ENCODE peak calls at places on chromosomes 4 and X, in five cellular contexts. V is NCI-H187; F is globus pallidus; Y is RKO; U is activated naive CD8-positive, alpha-beta T cell treated with anti-CD3 and anti-CD28 coated beads, Interleukin-2, amount 50 U/mL, for 16 hours. Q is an unnamed sample.

GRCh38 chr4:46444318-46444717 is 54.4 kb upstream of the GABRA2 start:
- DNase-seq in Y (peak), V (no peak), U (no peak), F (no peak), Q (no peak)

GRCh38 chrX:71253253-71254091 is 468 bp downstream of the ZMYM3 start:
- DNase-seq in F (peak), U (no peak), Y (peak), V (no peak), Q (peak)

GRCh38 chrX:72029473-72030411 is 102.0 kb downstream of the RTL5 start:
- DNase-seq in Y (peak), V (no peak), F (no peak), U (no peak), Q (peak)

GRCh38 chr4:125739760-125740159 is 425.0 kb downstream of the FAT4 start:
- DNase-seq in V (no peak), Y (no peak), U (no peak), F (no peak), Q (no peak)

GRCh38 chrX:48487362-48487785 is 11.4 kb downstream of the FTSJ1 start:
- DNase-seq in Y (no peak), U (no peak), V (no peak), F (no peak), Q (no peak)

GRCh38 chr4:124867551-124867950 is 155.0 kb upstream of the ANKRD50 start:
- DNase-seq in U (no peak), V (no peak), Y (no peak), F (no peak), Q (no peak)

GRCh38 chrX:2829469-2830246 is 928 bp downstream of the GYG2 start:
- DNase-seq in F (no peak), U (no peak), V (no peak), Y (no peak), Q (no peak)

GRCh38 chr4:109750652-109751244 is 20.9 kb upstream of the PLA2G12A start:
- DNase-seq in Y (no peak), U (no peak), F (no peak), V (no peak), Q (no peak)

GRCh38 chr4:1872918-1873269 is 1.7 kb downstream of the NSD2 start:
- DNase-seq in U (no peak), Y (peak), F (no peak), V (no peak), Q (no peak)

GRCh38 chr4:1200425-1201035 is 28.1 kb upstream of the SPON2 start:
- DNase-seq in Y (peak), F (no peak), V (no peak), U (no peak), Q (no peak)

GRCh38 chr4:114019276-114019971 is 40.0 kb upstream of the ARSJ start:
- DNase-seq in Y (no peak), F (no peak), V (no peak), U (no peak), Q (no peak)

GRCh38 chr4:55736605-55737183 is 82.9 kb upstream of the EXOC1L start:
- DNase-seq in F (no peak), Y (peak), V (no peak), U (no peak), Q (no peak)

GRCh38 chr4:55947912-55948725 is 626 bp upstream of the CEP135 start:
- DNase-seq in V (no peak), U (no peak), F (peak), Y (peak), Q (peak)

GRCh38 chrX:103417370-103417769 is 41.0 kb downstream of the BEX3 start:
- DNase-seq in Y (no peak), V (no peak), F (no peak), U (no peak), Q (no peak)

GRCh38 chr4:137707626-137708025 is 175.3 kb upstream of the PCDH18 start:
- DNase-seq in F (no peak), Y (no peak), U (no peak), V (no peak), Q (no peak)

GRCh38 chr4:118969359-118969758 is 80.7 kb downstream of the SYNPO2 start:
- DNase-seq in F (peak), V (no peak), U (no peak), Y (peak), Q (peak)

GRCh38 chr4:1492636-1493539 is 86.6 kb upstream of the NKX1-1 start:
- DNase-seq in U (no peak), F (no peak), Y (no peak), V (no peak), Q (no peak)

GRCh38 chr4:140943887-140944515 is 187.8 kb upstream of the TBC1D9 start:
- DNase-seq in Y (no peak), V (no peak), U (no peak), F (no peak), Q (no peak)

GRCh38 chr4:168677063-168677462 is 180.2 kb downstream of the PALLD start:
- DNase-seq in V (peak), Y (no peak), F (no peak), U (no peak), Q (no peak)